ENCODE peak calls at places on chromosome 2, in five cellular contexts. P is PC-9; Z is HFF-Myc; A is CD8-positive, alpha-beta T cell; J is AG09309. T is an unnamed sample.

GRCh38 chr2:215573495-215573894 is 137.6 kb upstream of the FN1 start:
- DNase-seq in P (no peak), Z (no peak), A (no peak), J (peak), T (no peak)

GRCh38 chr2:135664623-135665068 is 77.0 kb upstream of the UBXN4 start:
- DNase-seq in P (no peak), Z (no peak), A (no peak), J (no peak), T (no peak)

GRCh38 chr2:6639870-6640639 is 225.7 kb downstream of the CMPK2 start:
- DNase-seq in P (no peak), Z (no peak), A (no peak), J (no peak), T (no peak)

GRCh38 chr2:238602223-238602945 is 175.7 kb downstream of the ASB1 start:
- DNase-seq in P (no peak), Z (no peak), A (no peak), J (no peak), T (peak)

GRCh38 chr2:11827547-11827946 is 81.1 kb downstream of the LPIN1 start:
- DNase-seq in P (no peak), Z (no peak), A (no peak), J (no peak), T (no peak)

GRCh38 chr2:65231121-65231520 is 3.5 kb downstream of the ACTR2 start:
- DNase-seq in P (no peak), Z (no peak), A (no peak), J (no peak), T (no peak)

GRCh38 chr2:99648115-99648850 is 158.5 kb upstream of the REV1 start:
- DNase-seq in P (no peak), Z (no peak), A (no peak), J (no peak), T (no peak)

GRCh38 chr2:236127010-236127409 is 41.2 kb downstream of the GBX2 start:
- DNase-seq in P (no peak), Z (no peak), A (no peak), J (no peak), T (no peak)

GRCh38 chr2:866009-866680 is 84.5 kb upstream of the SNTG2 start:
- DNase-seq in P (no peak), Z (no peak), A (no peak), J (no peak), T (no peak)

GRCh38 chr2:64532030-64532429 is 7.9 kb downstream of the AFTPH start:
- DNase-seq in P (no peak), Z (no peak), A (no peak), J (no peak), T (no peak)

GRCh38 chr2:62800618-62801017 is 95.1 kb downstream of the EHBP1 start:
- DNase-seq in P (no peak), Z (no peak), A (no peak), J (no peak), T (no peak)

GRCh38 chr2:118145806-118146205 is 57.5 kb downstream of the INSIG2 start:
- DNase-seq in P (no peak), Z (no peak), A (no peak), J (no peak), T (no peak)

GRCh38 chr2:195312662-195313061 is 344.4 kb upstream of the SLC39A10 start:
- DNase-seq in P (no peak), Z (no peak), A (no peak), J (no peak), T (no peak)

GRCh38 chr2:238745997-238746396 is 101.9 kb upstream of the TWIST2 start:
- DNase-seq in P (no peak), Z (no peak), A (no peak), J (no peak), T (no peak)

GRCh38 chr2:203623616-203624015 is 82.8 kb upstream of the CD28 start:
- DNase-seq in P (no peak), Z (no peak), A (no peak), J (no peak), T (no peak)

GRCh38 chr2:172097557-172098131 is 5.1 kb downstream of the DLX2 start:
- DNase-seq in P (no peak), Z (no peak), A (no peak), J (no peak), T (no peak)

GRCh38 chr2:236663671-236664101 is 94.1 kb downstream of the ACKR3 start:
- DNase-seq in P (no peak), Z (no peak), A (no peak), J (no peak), T (no peak)

GRCh38 chr2:68045337-68045736 is 17.5 kb downstream of the C1D start:
- DNase-seq in P (no peak), Z (peak), A (no peak), J (no peak), T (peak)

GRCh38 chr2:85760371-85760770 is 6.6 kb downstream of the ATOH8 start:
- DNase-seq in P (no peak), Z (no peak), A (no peak), J (no peak), T (no peak)

GRCh38 chr2:39416172-39416571 is 20.9 kb downstream of the MAP4K3 start:
- DNase-seq in P (no peak), Z (peak), A (no peak), J (peak), T (no peak)

GRCh38 chr2:237319086-237319820 is 94.7 kb downstream of the COL6A3 start:
- DNase-seq in P (no peak), Z (no peak), A (no peak), J (no peak), T (no peak)

GRCh38 chr2:241584446-241584845 is 25.9 kb downstream of the BOK start:
- DNase-seq in P (peak), Z (peak), A (no peak), J (no peak), T (no peak)

GRCh38 chr2:225002039-225002655 is 40.1 kb downstream of the DOCK10 start:
- DNase-seq in P (peak), Z (peak), A (peak), J (no peak), T (peak)

DNA sequence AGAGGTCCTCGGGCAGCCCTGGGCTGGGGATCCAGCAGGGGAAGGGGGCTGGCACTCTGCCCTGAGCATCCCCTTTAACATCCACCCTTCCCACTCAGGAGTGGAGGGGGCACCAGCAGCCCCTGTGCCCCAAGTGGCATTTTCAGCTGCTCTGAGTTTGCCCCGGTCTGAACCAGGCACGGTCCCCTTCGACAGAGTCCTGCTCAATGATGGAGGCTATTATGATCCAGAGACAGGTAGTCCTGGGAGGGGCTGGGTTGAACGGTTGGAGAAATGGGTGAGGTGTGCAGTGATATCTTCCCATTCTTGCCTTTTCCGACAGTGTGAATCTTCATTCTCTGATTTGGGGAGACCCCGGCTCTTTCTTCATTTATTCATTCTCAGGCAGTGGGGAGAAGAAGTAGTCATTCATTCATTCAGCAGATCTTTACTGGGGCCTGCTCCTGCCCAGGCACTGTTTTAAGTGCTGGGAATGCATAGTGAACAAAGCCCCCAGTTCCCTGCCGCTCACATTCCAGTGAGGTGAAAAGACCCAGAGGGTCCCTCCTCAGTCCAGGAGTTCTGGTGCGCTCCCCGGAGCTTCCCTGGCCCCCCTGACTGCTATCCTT is 1.4 kb upstream of the KHK start:
- DNase-seq in P (no peak), Z (no peak), A (no peak), J (no peak), T (no peak)
- H3K4me3 ChIP-seq in P (peak), Z (peak), A (peak), J (no peak), T (peak)

GRCh38 chr2:217829420-217829819 is 173.4 kb downstream of the TNS1 start:
- DNase-seq in P (no peak), Z (no peak), A (no peak), J (no peak), T (no peak)
- TF ChIP-seq CTCF in P (no peak), Z (no peak), A (no peak), J (no peak), T (no peak)

DNA sequence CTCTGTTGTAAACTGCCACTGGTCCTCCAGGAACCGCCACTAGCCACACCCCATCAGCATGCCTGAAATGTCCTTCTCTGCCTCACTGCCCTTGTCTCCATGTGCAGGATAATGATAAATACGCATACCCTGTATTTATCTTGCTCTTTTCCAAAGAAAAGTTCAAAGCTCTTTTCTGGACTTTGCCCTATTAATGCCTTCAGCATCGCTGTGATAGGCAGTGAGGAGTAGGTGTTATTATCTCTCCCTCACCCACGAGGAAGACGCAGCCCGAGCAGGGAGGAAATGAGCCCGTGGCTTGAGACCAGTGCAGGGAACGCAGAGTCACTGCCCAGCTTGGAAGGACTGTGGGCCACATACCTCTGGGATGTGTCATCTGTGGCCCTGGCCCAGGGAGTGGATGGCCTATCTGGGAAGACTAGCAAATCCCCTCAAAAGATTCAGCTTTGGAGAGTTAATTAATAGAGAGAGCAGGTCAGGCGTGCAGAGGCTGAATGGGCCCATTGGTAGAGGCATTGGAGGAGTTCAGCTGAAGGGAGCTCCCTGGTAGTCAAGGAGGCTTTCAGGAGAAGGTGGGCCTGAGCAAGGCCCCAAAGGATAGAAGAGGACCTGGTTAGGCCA is 39.5 kb upstream of the MCFD2 start:
- DNase-seq in P (peak), Z (peak), A (no peak), J (peak), T (no peak)
- H3K4me3 ChIP-seq in P (peak), Z (no peak), A (no peak), J (no peak), T (no peak)

GRCh38 chr2:130327703-130328527 is 14.8 kb upstream of the IMP4 start:
- DNase-seq in P (peak), Z (no peak), A (no peak), J (no peak), T (no peak)
- TF ChIP-seq CTCF in P (no peak), Z (no peak), A (no peak), J (no peak), T (no peak)

GRCh38 chr2:189528617-189529016 is 52.0 kb downstream of the SLC40A1 start:
- DNase-seq in P (no peak), Z (no peak), A (no peak), J (no peak), T (no peak)

GRCh38 chr2:189524746-189525145 is 55.8 kb downstream of the SLC40A1 start:
- DNase-seq in P (no peak), Z (no peak), A (no peak), J (no peak), T (no peak)

GRCh38 chr2:189527812-189528591 is 52.6 kb downstream of the SLC40A1 start:
- DNase-seq in P (no peak), Z (no peak), A (no peak), J (no peak), T (no peak)

GRCh38 chr2:189526241-189526640 is 54.3 kb downstream of the SLC40A1 start:
- DNase-seq in P (no peak), Z (no peak), A (no peak), J (no peak), T (no peak)

GRCh38 chr2:189526936-189527654 is 53.5 kb downstream of the SLC40A1 start:
- DNase-seq in P (no peak), Z (no peak), A (no peak), J (no peak), T (no peak)
- H3K4me3 ChIP-seq in P (no peak), Z (no peak), A (no peak), J (no peak), T (no peak)

GRCh38 chr2:209463226-209463625 is 39.4 kb downstream of the MAP2 start:
- DNase-seq in P (no peak), Z (no peak), A (no peak), J (no peak), T (no peak)
- TF ChIP-seq CTCF in P (peak), Z (peak), A (no peak), J (no peak), T (peak)

GRCh38 chr2:200309296-200309846 is 2.9 kb downstream of the SPATS2L start:
- DNase-seq in P (no peak), Z (no peak), A (no peak), J (no peak), T (no peak)
- H3K4me3 ChIP-seq in P (peak), Z (peak), A (no peak), J (no peak), T (no peak)

T was measured in LNCaP clone FGC.